ENCODE peak calls at places on chromosomes 7 and 10, in five cellular contexts. F, H, Y, R and U are unnamed samples. For H3K4me1, the result is how much of the 10 kb centered on the place peaks cover.

GRCh38 chr7:100446040-100446439 is 9.7 kb upstream of the PPP1R35 start:
- DNase-seq in F (no peak), H (no peak), Y (no peak), R (no peak), U (no peak)

GRCh38 chr10:75544381-75544780 is 113.0 kb downstream of the LRMDA start:
- DNase-seq in F (no peak), H (no peak), Y (no peak), R (no peak), U (no peak)

GRCh38 chr7:97167176-97167575 is 49.7 kb downstream of the SDHAF3 start:
- DNase-seq in F (no peak), H (no peak), Y (no peak), R (no peak), U (no peak)

GRCh38 chr7:128215739-128216138 is 25.3 kb upstream of the LEP start:
- DNase-seq in F (no peak), H (no peak), Y (no peak), R (no peak), U (peak)

GRCh38 chr10:132799856-132800255 is 13.9 kb upstream of the NKX6-2 start:
- DNase-seq in F (no peak), H (no peak), Y (no peak), R (no peak), U (no peak)

GRCh38 chr7:99839560-99840011 is 11.8 kb downstream of the CYP3A43 start:
- DNase-seq in F (no peak), H (no peak), Y (no peak), R (no peak), U (no peak)

GRCh38 chr10:86305521-86305920 is 61.1 kb downstream of the GRID1 start:
- DNase-seq in F (no peak), H (no peak), Y (no peak), R (no peak), U (no peak)

GRCh38 chr7:100629117-100629711 is 12.1 kb downstream of the TFR2 start:
- DNase-seq in F (no peak), H (peak), Y (no peak), R (no peak), U (no peak)

GRCh38 chr7:36006656-36007229 is 146.3 kb upstream of the EEPD1 start:
- DNase-seq in F (no peak), H (peak), Y (no peak), R (no peak), U (no peak)

GRCh38 chr10:16742165-16742960 is 74.9 kb downstream of the RSU1 start:
- DNase-seq in F (no peak), H (no peak), Y (no peak), R (no peak), U (no peak)

GRCh38 chr7:138949421-138950088 is 31.6 kb downstream of the KIAA1549 start:
- DNase-seq in F (no peak), H (no peak), Y (no peak), R (no peak), U (no peak)

GRCh38 chr10:106043833-106044232 is 1120.7 kb downstream of the SORCS1 start:
- DNase-seq in F (no peak), H (no peak), Y (no peak), R (no peak), U (no peak)

GRCh38 chr7:1368682-1369571 is 90.3 kb downstream of the MICALL2 start:
- DNase-seq in F (no peak), H (peak), Y (peak), R (peak), U (peak)

GRCh38 chr10:8037941-8038894 is 16.3 kb upstream of the GATA3 start:
- DNase-seq in F (no peak), H (peak), Y (peak), R (no peak), U (peak)

GRCh38 chr7:2932761-2933251 is 88.7 kb upstream of the GNA12 start:
- DNase-seq in F (peak), H (no peak), Y (no peak), R (no peak), U (peak)

GRCh38 chr10:76675951-76676587 is 961.5 kb downstream of the KCNMA1 start:
- DNase-seq in F (no peak), H (no peak), Y (no peak), R (no peak), U (peak)

GRCh38 chr10:11573497-11573896 is 38.0 kb downstream of the USP6NL start:
- DNase-seq in F (no peak), H (peak), Y (no peak), R (no peak), U (no peak)

GRCh38 chr10:4720463-4720862 is 105.5 kb upstream of the AKR1E2 start:
- DNase-seq in F (no peak), H (no peak), Y (no peak), R (no peak), U (no peak)

GRCh38 chr7:44284216-44284615 is 41.2 kb downstream of the CAMK2B start:
- DNase-seq in F (peak), H (no peak), Y (no peak), R (no peak), U (peak)

GRCh38 chr10:22552888-22553378 is 161.4 kb downstream of the PIP4K2A start:
- DNase-seq in F (no peak), H (peak), Y (no peak), R (no peak), U (no peak)

GRCh38 chr10:63711866-63712716 is 190.9 kb downstream of the REEP3 start:
- DNase-seq in F (peak), H (no peak), Y (no peak), R (no peak), U (peak)

GRCh38 chr7:20064181-20064970 is 152.8 kb downstream of the MACC1 start:
- DNase-seq in F (no peak), H (peak), Y (no peak), R (no peak), U (no peak)

GRCh38 chr7:50552921-50553320 is 12.3 kb downstream of the DDC start:
- DNase-seq in F (no peak), H (peak), Y (no peak), R (no peak), U (no peak)

GRCh38 chr10:12806228-12807095 is 195.1 kb downstream of the CCDC3 start:
- DNase-seq in F (no peak), H (no peak), Y (no peak), R (no peak), U (no peak)

GRCh38 chr7:24926623-24927539 is 53.1 kb downstream of the OSBPL3 start:
- DNase-seq in F (no peak), H (no peak), Y (no peak), R (no peak), U (no peak)

GRCh38 chr7:2224934-2225333 is 7.8 kb downstream of the MAD1L1 start:
- DNase-seq in F (peak), H (no peak), Y (no peak), R (no peak), U (no peak)

GRCh38 chr7:2525161-2525930 is 5.8 kb downstream of the LFNG start:
- DNase-seq in F (peak), H (no peak), Y (no peak), R (no peak), U (no peak)

GRCh38 chr10:121627810-121628209 is 29.6 kb upstream of the FGFR2 start:
- DNase-seq in F (no peak), H (no peak), Y (no peak), R (no peak), U (no peak)

GRCh38 chr7:154960063-154960790 is 42.7 kb downstream of the PAXIP1 start:
- DNase-seq in F (no peak), H (no peak), Y (no peak), R (no peak), U (no peak)

GRCh38 chr10:14659626-14660196 is 115.0 kb downstream of the FAM107B start:
- DNase-seq in F (peak), H (no peak), Y (peak), R (no peak), U (peak)

GRCh38 chr7:75840029-75840428 is 26.4 kb upstream of the CCL24 start:
- DNase-seq in F (no peak), H (no peak), Y (no peak), R (no peak), U (no peak)

GRCh38 chr7:141630621-141631020 is 71.3 kb downstream of the DENND11 start:
- DNase-seq in F (no peak), H (no peak), Y (no peak), R (no peak), U (no peak)

GRCh38 chr10:5089869-5090268 is 4.3 kb upstream of the AKR1C3 start:
- DNase-seq in F (no peak), H (peak), Y (no peak), R (no peak), U (no peak)

GRCh38 chr10:43265799-43266721 is 805 bp downstream of the RASGEF1A start:
- DNase-seq in F (peak), H (peak), Y (peak), R (no peak), U (no peak)

GRCh38 chr7:129095258-129095657 is 40.3 kb upstream of the TNPO3 start:
- DNase-seq in F (no peak), H (no peak), Y (peak), R (no peak), U (no peak)

GRCh38 chr10:27439101-27439500 is 65.0 kb upstream of the RAB18 start:
- DNase-seq in F (no peak), H (no peak), Y (no peak), R (no peak), U (no peak)

GRCh38 chr7:12625836-12626235 is 55.3 kb downstream of the SCIN start:
- DNase-seq in F (no peak), H (no peak), Y (no peak), R (no peak), U (no peak)
- H3K4me1 ChIP-seq in F (under half), H (under half), Y (under half), R (under half), U (under half)

DNA sequence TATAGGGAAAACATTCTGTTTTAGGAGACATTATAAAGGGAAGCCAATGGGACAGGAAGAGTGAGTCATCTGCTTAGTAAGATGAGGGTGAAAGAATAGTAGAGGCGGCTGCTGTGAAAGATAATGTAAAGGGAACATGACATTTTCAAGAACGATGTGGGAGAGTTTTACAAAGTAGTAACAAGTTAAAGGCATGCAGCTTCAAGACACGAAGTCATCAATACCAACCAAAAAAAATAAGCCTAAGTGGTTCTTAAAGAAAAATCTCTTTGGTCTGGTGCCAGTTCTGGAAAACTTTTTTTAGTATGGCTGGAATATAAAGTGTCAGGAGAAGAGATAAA is 6.1 kb downstream of the GSTO1 start:
- DNase-seq in F (no peak), H (no peak), Y (no peak), R (no peak), U (no peak)
- H3K4me3 ChIP-seq in F (no peak), H (no peak), Y (no peak), R (no peak), U (no peak)

GRCh38 chr10:96890580-96890979 is 58.5 kb downstream of the LCOR start:
- DNase-seq in F (no peak), H (no peak), Y (no peak), R (no peak), U (no peak)
- H3K27ac ChIP-seq in F (no peak), H (no peak), Y (no peak), R (no peak), U (no peak)

GRCh38 chr7:80783177-80783687 is 135.6 kb downstream of the SEMA3C start:
- DNase-seq in F (no peak), H (no peak), Y (no peak), R (no peak), U (no peak)

GRCh38 chr7:80775972-80776371 is 137.5 kb downstream of the CD36 start:
- DNase-seq in F (no peak), H (no peak), Y (no peak), R (no peak), U (no peak)

GRCh38 chr7:80781146-80781545 is 137.7 kb downstream of the SEMA3C start:
- DNase-seq in F (no peak), H (no peak), Y (no peak), R (no peak), U (no peak)

GRCh38 chr7:80781561-80781979 is 137.3 kb downstream of the SEMA3C start:
- DNase-seq in F (no peak), H (peak), Y (no peak), R (no peak), U (no peak)

GRCh38 chr7:80779456-80779855 is 139.4 kb downstream of the SEMA3C start:
- DNase-seq in F (no peak), H (no peak), Y (no peak), R (no peak), U (no peak)
- H3K4me1 ChIP-seq in F (under half), H (under half), Y (under half), R (under half), U (under half)

GRCh38 chr7:16466087-16466472 is 542 bp upstream of the SOSTDC1 start:
- DNase-seq in F (no peak), H (no peak), Y (no peak), R (no peak), U (no peak)
- H3K4me3 ChIP-seq in F (peak), H (no peak), Y (no peak), R (no peak), U (no peak)

DNA sequence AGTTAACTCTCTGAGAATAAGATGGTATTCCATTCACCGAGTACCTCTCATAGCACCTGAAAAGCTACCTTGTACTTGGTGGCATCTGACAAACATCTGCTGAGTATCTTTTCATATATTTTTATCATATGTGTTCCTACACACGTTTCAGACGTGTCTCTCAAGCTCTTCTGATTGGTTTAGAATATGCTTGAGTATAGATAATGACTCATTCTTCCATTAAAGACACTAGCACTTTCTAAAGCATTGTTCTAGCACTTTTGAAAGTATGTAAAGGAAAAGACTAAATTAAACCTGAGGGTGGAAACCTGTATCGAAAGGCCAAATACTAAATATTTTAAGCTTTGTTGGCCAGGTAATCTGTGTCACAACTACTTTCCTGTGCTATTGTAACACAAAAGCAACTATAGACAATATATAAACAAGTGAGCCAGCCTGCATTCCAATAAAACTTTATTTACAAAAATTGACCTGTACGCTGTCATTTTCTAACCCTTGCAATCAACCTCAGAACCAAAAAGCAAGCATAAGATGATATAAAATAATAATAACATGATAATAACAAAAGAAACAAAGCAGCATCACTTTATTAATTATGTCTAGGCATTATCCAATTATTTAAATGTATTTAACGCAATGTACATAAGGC is 95.3 kb downstream of the DGKI start:
- DNase-seq in F (no peak), H (no peak), Y (no peak), R (no peak), U (no peak)
- H3K27ac ChIP-seq in F (no peak), H (no peak), Y (no peak), R (no peak), U (no peak)

DNA sequence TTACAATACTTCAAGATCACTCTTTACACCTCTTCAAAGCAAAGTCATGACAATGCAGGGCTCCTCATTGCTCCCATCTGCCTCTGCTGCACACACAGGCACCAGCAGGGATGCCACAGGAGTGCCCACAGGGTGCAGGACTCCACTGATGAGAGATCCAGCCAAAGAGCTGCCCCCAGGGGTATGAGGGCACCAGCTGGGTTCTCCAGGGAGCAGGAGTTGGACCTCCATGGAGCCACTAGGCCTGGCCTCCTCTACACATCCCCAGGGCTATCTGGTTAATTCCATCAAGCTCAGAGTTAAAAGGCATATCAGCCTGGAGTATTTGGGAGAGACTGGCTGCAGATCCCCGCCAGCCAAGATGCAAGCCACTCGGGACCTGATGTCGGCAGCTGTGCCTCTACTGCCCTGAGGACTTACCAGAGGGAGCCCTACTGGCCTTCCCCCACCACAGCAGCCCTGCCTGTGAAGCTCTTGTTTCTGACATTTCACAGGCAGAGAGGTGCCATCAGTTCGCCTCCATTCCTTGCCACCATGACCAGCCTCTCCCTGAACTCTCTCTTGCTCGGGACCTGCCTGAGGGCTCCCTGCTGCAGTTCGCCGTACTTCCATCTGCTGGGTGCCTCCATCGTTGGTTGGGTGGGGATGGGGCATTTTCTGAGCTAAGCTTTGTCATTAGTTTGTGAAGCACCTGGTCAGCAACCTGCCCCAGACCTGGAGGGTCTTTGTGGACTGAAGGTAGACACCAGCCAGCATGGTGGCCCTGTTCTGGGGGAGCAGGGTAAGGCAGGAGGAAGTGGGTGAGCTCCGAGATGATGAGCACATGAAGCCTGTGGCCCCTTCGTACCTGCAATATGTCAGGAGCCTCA is 12.5 kb upstream of the TRIM8 start:
- DNase-seq in F (peak), H (no peak), Y (no peak), R (no peak), U (peak)
- H3K4me1 ChIP-seq in F (half or more), H (half or more), Y (under half), R (under half), U (under half)